ENCODE peak calls at places on chromosomes 6 and 20, in five cellular contexts. L, Y, Z, M and A are unnamed samples. For H3K9me3, the result is how much of the 10 kb centered on the place peaks cover.

GRCh38 chr6:52672422-52673025 is 1.6 kb downstream of the TMEM14A start:
- DNase-seq in Z (no peak), M (no peak), Y (no peak), L (no peak), A (peak)

GRCh38 chr6:138514860-138515540 is 15.7 kb upstream of the NHSL1 start:
- DNase-seq in L (peak), Y (no peak), Z (no peak), M (no peak), A (no peak)

GRCh38 chr6:156250593-156250992 is 526.6 kb upstream of the ARID1B start:
- DNase-seq in M (no peak), Z (no peak), Y (no peak), L (no peak), A (no peak)

GRCh38 chr6:161444464-161444863 is 170.6 kb upstream of the AGPAT4 start:
- DNase-seq in L (no peak), Y (peak), M (peak), Z (no peak), A (peak)

GRCh38 chr6:149213829-149214228 is 103.7 kb upstream of the TAB2 start:
- DNase-seq in Y (no peak), L (no peak), Z (no peak), M (peak), A (no peak)

GRCh38 chr6:8195714-8196104 is 93.4 kb upstream of the EEF1E1 start:
- DNase-seq in M (no peak), L (no peak), Y (no peak), Z (no peak), A (no peak)

GRCh38 chr6:133645000-133645619 is 243.8 kb upstream of the TCF21 start:
- DNase-seq in L (no peak), Z (no peak), Y (peak), M (peak), A (no peak)

GRCh38 chr20:25242231-25242630 is 5.7 kb upstream of the PYGB start:
- DNase-seq in Y (no peak), M (no peak), L (no peak), Z (no peak), A (no peak)

GRCh38 chr20:59948828-59949720 is 8.9 kb downstream of the FAM217B start:
- DNase-seq in Y (peak), Z (no peak), M (peak), L (peak), A (no peak)

GRCh38 chr6:38337819-38338465 is 301.8 kb downstream of the BTBD9 start:
- DNase-seq in Z (no peak), M (peak), L (no peak), Y (no peak), A (no peak)

GRCh38 chr6:8080338-8081151 is 16.4 kb upstream of the BLOC1S5 start:
- DNase-seq in L (no peak), M (peak), Z (no peak), Y (peak), A (no peak)

GRCh38 chr6:22227824-22228610 is 68.8 kb downstream of the PRL start:
- DNase-seq in Y (no peak), M (peak), Z (no peak), L (no peak), A (no peak)

GRCh38 chr6:112485140-112485539 is 138.0 kb downstream of the RFPL4B start:
- DNase-seq in Y (no peak), M (no peak), Z (no peak), L (no peak), A (no peak)

GRCh38 chr20:44069203-44069931 is 117.6 kb downstream of the JPH2 start:
- DNase-seq in Y (no peak), Z (no peak), M (peak), L (peak), A (no peak)

GRCh38 chr6:70667256-70667710 is 400 bp upstream of the SMAP1 start:
- DNase-seq in M (peak), Z (no peak), L (no peak), Y (no peak), A (no peak)

GRCh38 chr20:62856931-62857619 is 4.5 kb downstream of the TCFL5 start:
- DNase-seq in Z (no peak), Y (no peak), M (no peak), L (no peak), A (peak)

GRCh38 chr6:43570876-43571441 is 4.9 kb downstream of the XPO5 start:
- DNase-seq in L (no peak), M (peak), Z (no peak), Y (no peak), A (no peak)

GRCh38 chr20:48739395-48740268 is 88.2 kb downstream of the PREX1 start:
- DNase-seq in L (no peak), Z (no peak), Y (no peak), M (no peak), A (no peak)

GRCh38 chr6:11497881-11498280 is 39.7 kb upstream of the TMEM170B start:
- DNase-seq in M (no peak), Y (no peak), Z (no peak), L (no peak), A (no peak)

GRCh38 chr6:73134588-73134987 is 90.7 kb downstream of the KHDC1L start:
- DNase-seq in M (peak), Y (no peak), L (no peak), Z (no peak), A (peak)

GRCh38 chr6:156703719-156704118 is 73.5 kb upstream of the ARID1B start:
- DNase-seq in L (no peak), Z (no peak), M (peak), Y (no peak), A (no peak)

GRCh38 chr6:54206510-54206909 is 95.3 kb downstream of the MLIP start:
- DNase-seq in L (no peak), Y (no peak), Z (no peak), M (no peak), A (no peak)

GRCh38 chr6:147201885-147202515 is 2.2 kb upstream of the STXBP5 start:
- DNase-seq in L (no peak), Z (no peak), M (peak), Y (peak), A (no peak)

GRCh38 chr6:31476515-31477139 is 21.3 kb upstream of the MICB start:
- DNase-seq in M (no peak), Z (no peak), L (no peak), Y (no peak), A (no peak)

GRCh38 chr20:59003836-59004492 is 3.1 kb downstream of the CTSZ start:
- DNase-seq in Y (no peak), Z (no peak), M (no peak), L (no peak), A (no peak)

GRCh38 chr20:62825288-62825993 is 8.6 kb downstream of the COL9A3 start:
- DNase-seq in L (no peak), M (no peak), Z (no peak), Y (no peak), A (no peak)

GRCh38 chr6:27582928-27583725 is 110.2 kb upstream of the ZNF184 start:
- DNase-seq in Y (no peak), Z (no peak), M (peak), L (no peak), A (no peak)

GRCh38 chr20:33731693-33732165 is at the start of gene ZNF341:
- DNase-seq in Z (peak), M (no peak), L (peak), Y (peak), A (peak)

GRCh38 chr20:33650753-33651561 is 11.2 kb upstream of the C20orf144 start:
- DNase-seq in Y (no peak), M (no peak), Z (no peak), L (no peak), A (peak)

GRCh38 chr6:141309295-141309694 is 823.4 kb upstream of the GJE1 start:
- DNase-seq in Y (no peak), Z (no peak), M (peak), L (no peak), A (no peak)

GRCh38 chr6:109490708-109491107 is 7.7 kb upstream of the ZBTB24 start:
- DNase-seq in L (no peak), Y (no peak), Z (no peak), M (no peak), A (no peak)

GRCh38 chr6:84458271-84458670 is 230.8 kb upstream of the CEP162 start:
- DNase-seq in L (no peak), Y (no peak), Z (no peak), M (no peak), A (no peak)
- H3K27ac ChIP-seq in L (no peak), Y (no peak), Z (no peak), M (no peak), A (no peak)

GRCh38 chr6:25280617-25280990 is 1.4 kb downstream of the CARMIL1 start:
- DNase-seq in Y (no peak), L (peak), Z (no peak), M (peak), A (no peak)
- H3K9me3 ChIP-seq in Y (under half), L (under half), Z (under half), M (under half), A (under half)

GRCh38 chr6:100266512-100266911 is 198.2 kb downstream of the SIM1 start:
- DNase-seq in Y (no peak), Z (no peak), M (no peak), L (no peak), A (no peak)
- H3K4me3 ChIP-seq in Y (no peak), Z (no peak), M (no peak), L (no peak), A (no peak)

DNA sequence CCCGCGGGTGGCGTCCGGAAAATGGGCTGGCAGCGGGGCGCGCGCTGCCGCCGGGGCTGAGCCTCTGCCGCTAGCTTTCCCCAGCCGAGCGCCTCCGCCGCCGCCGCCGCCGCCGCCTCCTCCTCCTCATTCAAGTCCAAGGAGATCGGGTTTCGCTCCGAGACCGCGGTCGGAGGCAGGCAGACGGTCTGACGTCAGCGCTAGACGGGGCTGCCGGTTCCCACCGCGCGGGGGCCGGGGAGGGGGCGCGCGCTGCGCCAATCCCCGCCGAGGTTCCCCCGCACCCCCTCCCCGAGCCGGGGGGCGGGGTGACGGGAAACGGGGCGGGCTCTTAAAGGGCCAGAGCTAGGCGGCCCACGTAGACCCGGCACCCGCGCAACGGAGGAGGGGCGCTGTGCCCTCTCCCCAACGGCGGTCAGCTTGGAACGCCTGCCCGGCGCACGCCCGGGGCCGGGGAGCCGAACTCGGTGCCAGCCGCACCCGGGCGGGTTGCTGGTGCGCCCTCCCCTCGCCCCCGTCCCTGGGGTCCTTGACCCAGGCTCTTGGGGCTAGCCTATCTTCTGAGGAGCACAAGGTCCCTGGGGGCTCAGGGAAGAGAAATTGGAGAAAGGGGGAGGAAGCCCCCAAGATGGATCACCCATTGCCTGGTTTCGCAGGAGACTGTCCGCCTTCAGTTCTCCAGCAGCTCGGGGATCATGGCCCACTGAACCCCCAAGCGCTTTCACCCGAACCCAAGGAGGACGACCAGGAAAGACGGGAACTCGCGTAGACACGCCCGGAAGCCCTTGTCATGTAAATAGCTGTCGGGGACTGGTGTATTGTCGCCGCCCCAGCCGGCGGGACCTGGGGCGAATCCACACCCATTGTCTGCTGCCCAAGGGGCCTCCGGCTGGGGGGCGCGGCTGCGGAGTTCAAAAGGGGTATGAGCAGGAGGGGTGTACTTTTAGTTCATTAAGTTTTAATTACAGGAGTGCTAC is at the start of gene PMEPA1:
- DNase-seq in L (peak), Z (peak), Y (peak), M (peak), A (peak)
- H3K27ac ChIP-seq in L (peak), Z (peak), Y (peak), M (no peak), A (peak)

GRCh38 chr6:45169815-45170214 is 158.3 kb upstream of the RUNX2 start:
- DNase-seq in Z (no peak), M (no peak), L (no peak), Y (no peak), A (no peak)

GRCh38 chr6:45160305-45160704 is 167.8 kb upstream of the RUNX2 start:
- DNase-seq in M (no peak), Z (no peak), Y (no peak), L (no peak), A (no peak)

GRCh38 chr6:45163952-45164766 is 164.0 kb upstream of the RUNX2 start:
- DNase-seq in L (no peak), Y (no peak), Z (no peak), M (no peak), A (no peak)
- H3K9me3 ChIP-seq in L (under half), Y (under half), Z (under half), M (under half), A (under half)

GRCh38 chr6:135250751-135251356 is 69.7 kb downstream of the MYB start:
- DNase-seq in M (no peak), Y (no peak), Z (no peak), L (no peak), A (no peak)
- H3K4me3 ChIP-seq in M (no peak), Y (no peak), Z (no peak), L (no peak), A (no peak)

GRCh38 chr6:117498159-117498558 is 15.7 kb downstream of the DCBLD1 start:
- DNase-seq in L (no peak), Y (no peak), M (peak), Z (no peak), A (no peak)
- H3K27ac ChIP-seq in L (no peak), Y (peak), M (peak), Z (peak), A (no peak)